ENCODE peak calls at places on chromosomes 3 and 15, in ten cellular contexts. X is hepatocyte; C is activated CD4-positive, alpha-beta T cell treated with anti-CD3 and anti-CD28 coated beads, Interleukin-2, amount 50 U/mL, for 1 hour; N is activated naive CD8-positive, alpha-beta T cell treated with anti-CD3 and anti-CD28 coated beads, Interleukin-2, amount 50 U/mL, for 24 hours; E is neural crest cell; M is stimulated activated naive B cell treated with anti-CD40 and anti-IgM and Interleukin-4, amounts not matched to agents 10 μg/mL and 1 μg/mL and 100 μg/mL, for 72 hours; H is activated T-cell treated with anti-CD3 and anti-CD28 coated beads for 1 hour; P is HTR-8/SVneo; R is activated CD8-positive, alpha-beta memory T cell treated with anti-CD3 and anti-CD28 coated beads for 4 hours; W is stimulated activated CD8-positive, alpha-beta memory T cell treated with anti-CD3 and anti-CD28 coated beads, Interleukin-4, amount 100 ng/mL, for 48 hours. J is an unnamed sample.

GRCh38 chr3:132641837-132642538 is 17.6 kb downstream of the ACAD11 start:
- DNase-seq in X (peak), C (no peak), N (no peak), E (no peak), M (no peak), H (no peak), P (peak), R (no peak), W (no peak), J (peak)

GRCh38 chr3:100175637-100176250 is 61.4 kb upstream of the FILIP1L start:
- DNase-seq in X (no peak), C (no peak), N (no peak), E (no peak), M (no peak), H (no peak), P (no peak), R (no peak), W (no peak), J (no peak)

GRCh38 chr3:47083786-47084185 is 80.1 kb downstream of the SETD2 start:
- DNase-seq in X (no peak), C (no peak), N (no peak), E (no peak), M (no peak), H (no peak), P (no peak), R (no peak), W (no peak), J (peak)

GRCh38 chr3:141804447-141804777 is 41.2 kb downstream of the GRK7 start:
- DNase-seq in X (no peak), C (no peak), N (no peak), E (no peak), M (no peak), H (no peak), P (no peak), R (no peak), W (no peak), J (no peak)

GRCh38 chr3:16329036-16329791 is 64.2 kb downstream of the OXNAD1 start:
- DNase-seq in X (no peak), C (no peak), N (no peak), E (no peak), M (no peak), H (no peak), P (no peak), R (no peak), W (no peak), J (no peak)

GRCh38 chr3:39414421-39414907 is 7.9 kb downstream of the RPSA start:
- DNase-seq in X (no peak), C (no peak), N (peak), E (no peak), M (no peak), H (no peak), P (no peak), R (no peak), W (peak), J (no peak)

GRCh38 chr15:49460411-49460941 is 37.4 kb downstream of the FGF7 start:
- DNase-seq in X (no peak), C (no peak), N (no peak), E (no peak), M (no peak), H (no peak), P (no peak), R (no peak), W (no peak), J (no peak)

GRCh38 chr15:100778831-100779288 is 100.8 kb upstream of the ALDH1A3 start:
- DNase-seq in X (peak), C (no peak), N (no peak), E (no peak), M (no peak), H (no peak), P (no peak), R (no peak), W (no peak), J (no peak)

GRCh38 chr3:187027531-187027936 is 97.2 kb downstream of the ST6GAL1 start:
- DNase-seq in X (no peak), C (peak), N (peak), E (no peak), M (no peak), H (peak), P (no peak), R (peak), W (peak), J (no peak)

GRCh38 chr3:189457666-189458065 is 173.5 kb upstream of the TP63 start:
- DNase-seq in X (no peak), C (no peak), N (no peak), E (no peak), M (no peak), H (no peak), P (no peak), R (no peak), W (no peak), J (no peak)

GRCh38 chr3:165645191-165645590 is 192.0 kb downstream of the BCHE start:
- DNase-seq in X (no peak), C (no peak), N (no peak), E (no peak), M (no peak), H (no peak), P (no peak), R (no peak), W (no peak), J (no peak)

GRCh38 chr3:161630791-161631190 is 134.2 kb downstream of the OTOL1 start:
- DNase-seq in X (peak), C (no peak), N (no peak), E (no peak), M (no peak), H (no peak), P (no peak), R (no peak), W (no peak), J (no peak)

GRCh38 chr3:29447946-29448632 is 167.2 kb downstream of the RBMS3 start:
- DNase-seq in X (no peak), C (no peak), N (no peak), E (no peak), M (no peak), H (no peak), P (no peak), R (no peak), W (no peak), J (no peak)

GRCh38 chr3:32146669-32147315 is 40.4 kb downstream of the GPD1L start:
- DNase-seq in X (no peak), C (no peak), N (no peak), E (no peak), M (no peak), H (no peak), P (no peak), R (no peak), W (no peak), J (no peak)

GRCh38 chr15:80556694-80557367 is 138.3 kb upstream of the ABHD17C start:
- DNase-seq in X (no peak), C (no peak), N (no peak), E (no peak), M (no peak), H (no peak), P (no peak), R (no peak), W (no peak), J (no peak)

GRCh38 chr15:49235446-49236207 is 65.6 kb downstream of the GALK2 start:
- DNase-seq in X (peak), C (peak), N (peak), E (peak), M (peak), H (peak), P (peak), R (no peak), W (peak), J (peak)

GRCh38 chr3:13598201-13598600 is 49.3 kb downstream of the FBLN2 start:
- DNase-seq in X (no peak), C (no peak), N (no peak), E (no peak), M (no peak), H (no peak), P (no peak), R (no peak), W (no peak), J (no peak)

GRCh38 chr3:72177075-72178050 is 392.4 kb upstream of the PROK2 start:
- DNase-seq in X (peak), C (no peak), N (no peak), E (no peak), M (peak), H (no peak), P (no peak), R (no peak), W (peak), J (peak)

GRCh38 chr3:197406266-197406665 is 107.9 kb upstream of the DLG1 start:
- DNase-seq in X (peak), C (no peak), N (no peak), E (no peak), M (no peak), H (no peak), P (no peak), R (no peak), W (no peak), J (no peak)

GRCh38 chr3:17935217-17935616 is 192.8 kb upstream of the TBC1D5 start:
- DNase-seq in X (peak), C (no peak), N (no peak), E (no peak), M (no peak), H (no peak), P (no peak), R (no peak), W (no peak), J (no peak)

GRCh38 chr3:23916152-23916885 is 471 bp downstream of the NKIRAS1 start:
- DNase-seq in X (no peak), C (no peak), N (no peak), E (no peak), M (no peak), H (no peak), P (no peak), R (peak), W (no peak), J (no peak)

GRCh38 chr3:31839144-31839917 is 141.7 kb downstream of the OSBPL10 start:
- DNase-seq in X (no peak), C (no peak), N (no peak), E (no peak), M (no peak), H (no peak), P (no peak), R (no peak), W (no peak), J (no peak)

GRCh38 chr3:11120091-11120845 is 34.0 kb upstream of the HRH1 start:
- DNase-seq in X (no peak), C (no peak), N (no peak), E (no peak), M (no peak), H (no peak), P (no peak), R (no peak), W (no peak), J (no peak)

J was measured in GM19239.